ENCODE peak calls at places on chromosomes 5 and 9, in seven cellular contexts. I is GM12878, L is HepG2, X is SK-N-SH, N is GM12891, T is K562, B is H1. J is an unnamed sample.

GRCh38 chr9:35273591-35273990 is 111.8 kb downstream of the UNC13B start:
- DNase-seq in I (no peak), L (no peak), X (no peak), N (no peak), T (no peak), B (no peak), J (no peak)

GRCh38 chr5:169599451-169599850 is 15.9 kb downstream of the SPDL1 start:
- DNase-seq in I (no peak), L (no peak), X (no peak), N (no peak), T (no peak), B (no peak), J (no peak)

GRCh38 chr5:143001764-143002351 is 231.7 kb downstream of the ARHGAP26 start:
- DNase-seq in I (no peak), L (no peak), X (no peak), N (no peak), T (no peak), B (no peak), J (no peak)

GRCh38 chr9:109297899-109298298 is 23.0 kb downstream of the EPB41L4B start:
- DNase-seq in I (no peak), L (no peak), X (no peak), N (no peak), T (no peak), B (no peak), J (no peak)

GRCh38 chr5:80963966-80964481 is 3.9 kb downstream of the RASGRF2 start:
- DNase-seq in I (no peak), L (no peak), X (no peak), N (no peak), T (no peak), B (no peak), J (no peak)

GRCh38 chr5:143402464-143403356 is 776 bp downstream of the NR3C1 start:
- DNase-seq in I (no peak), L (peak; percentile 34), X (peak; percentile 71), N (no peak), T (peak; percentile 56), B (no peak), J (no peak)

GRCh38 chr5:2140501-2140900 is 257.8 kb upstream of the IRX4 start:
- DNase-seq in I (no peak), L (no peak), X (no peak), N (no peak), T (no peak), B (no peak), J (no peak)

GRCh38 chr5:5141625-5142527 is 1.7 kb downstream of the ADAMTS16 start:
- DNase-seq in I (no peak), L (peak; percentile 55), X (peak; percentile 53), N (no peak), T (peak; percentile 53), B (no peak), J (no peak)

GRCh38 chr5:162593881-162594280 is 526.3 kb downstream of the GABRG2 start:
- DNase-seq in I (no peak), L (no peak), X (peak; percentile 9), N (no peak), T (no peak), B (no peak), J (no peak)

GRCh38 chr5:72412283-72413055 is 92.3 kb downstream of the PTCD2 start:
- DNase-seq in I (no peak), L (no peak), X (no peak), N (no peak), T (no peak), B (no peak), J (no peak)

GRCh38 chr5:61313960-61314681 is 17.9 kb upstream of the ZSWIM6 start:
- DNase-seq in I (no peak), L (no peak), X (no peak), N (no peak), T (no peak), B (no peak), J (no peak)

GRCh38 chr9:99057665-99058625 is 47.0 kb upstream of the TGFBR1 start:
- DNase-seq in I (peak; percentile 64), L (no peak), X (no peak), N (peak; percentile 44), T (peak; percentile 89), B (no peak), J (peak; percentile 34)

DNA sequence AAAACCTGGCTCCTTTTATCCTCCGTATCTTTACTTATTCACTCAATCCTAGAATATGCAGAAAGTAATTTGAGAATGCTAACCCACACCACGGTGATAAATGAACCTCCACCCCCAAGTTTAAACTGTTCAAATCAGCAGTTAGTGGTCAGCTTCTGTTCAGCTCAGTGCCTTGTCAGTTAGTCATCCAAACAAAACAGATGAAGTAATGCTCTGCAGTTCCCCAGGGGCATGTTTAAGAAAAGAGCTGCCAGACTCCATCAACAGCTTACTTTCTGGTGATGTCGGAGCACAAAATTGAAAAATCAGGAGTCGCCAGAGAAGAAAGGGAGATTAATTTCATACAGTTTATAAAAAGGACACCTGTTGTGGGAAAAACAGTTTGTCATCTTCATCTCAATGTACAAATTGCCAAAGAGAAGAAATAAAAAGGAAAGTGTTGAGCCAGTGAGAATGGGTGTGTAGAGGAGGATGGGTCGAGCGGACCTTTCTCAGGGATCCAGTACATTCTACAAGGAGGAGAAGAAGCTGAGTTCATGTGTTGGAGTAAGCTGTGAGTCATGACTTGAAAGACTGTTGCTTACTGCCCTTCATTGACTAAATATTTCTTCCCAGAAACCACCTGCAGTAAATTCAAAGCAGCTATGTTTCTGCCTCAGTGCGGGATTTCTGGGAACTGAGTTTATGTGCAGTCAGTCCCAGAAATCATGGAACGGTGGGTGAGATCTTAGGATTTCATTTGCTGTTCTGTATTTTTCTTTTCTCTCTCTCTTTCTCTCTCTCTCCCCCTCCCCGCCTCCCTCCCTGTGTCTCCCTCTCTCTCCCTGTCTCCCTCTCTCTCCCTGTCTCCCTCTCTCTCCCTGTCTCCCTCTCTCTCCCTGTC is 13.7 kb downstream of the TRIO start:
- DNase-seq in I (peak; percentile 67), L (peak; percentile 34), X (peak; percentile 45), N (no peak), T (no peak), B (no peak), J (no peak)
- TF ChIP-seq TAF1 in I (peak; percentile 25), L (no peak), X (no peak), N (no peak), T (no peak), B (no peak), J (no peak)

DNA sequence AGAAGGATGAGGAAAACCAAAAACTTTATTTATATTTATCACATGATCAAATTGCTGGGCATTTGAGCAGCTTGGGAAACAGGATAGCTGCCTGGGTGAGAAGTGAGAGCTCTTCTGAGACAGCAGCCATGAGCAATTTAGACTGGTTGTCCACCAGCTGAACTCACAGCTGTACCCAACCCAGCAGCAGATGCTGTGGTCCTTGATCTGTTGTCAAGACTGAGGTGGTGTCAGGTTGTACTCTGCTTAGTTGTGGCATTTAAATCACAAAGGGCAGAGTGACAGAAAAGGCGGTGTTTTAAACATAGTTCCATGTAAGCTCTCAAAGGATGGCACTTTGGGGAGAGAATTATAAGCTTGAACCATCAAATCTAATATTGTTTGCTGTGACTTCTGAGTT is 117.9 kb upstream of the FER start:
- DNase-seq in I (no peak), L (no peak), X (no peak), N (no peak), T (no peak), B (no peak), J (no peak)
- TF ChIP-seq TAF1 in I (no peak), L (no peak), X (no peak), N (no peak), T (no peak), B (no peak), J (no peak)

GRCh38 chr9:93061260-93061751 is 2.8 kb downstream of the SUSD3 start:
- DNase-seq in I (no peak), L (no peak), X (no peak), N (no peak), T (no peak), B (no peak), J (no peak)

GRCh38 chr9:93060746-93061259 is 2.3 kb downstream of the SUSD3 start:
- DNase-seq in I (peak; percentile 40), L (no peak), X (no peak), N (no peak), T (peak; percentile 73), B (no peak), J (no peak)

GRCh38 chr9:93061791-93062299 is 3.3 kb downstream of the SUSD3 start:
- DNase-seq in I (peak; percentile 45), L (peak; percentile 92), X (no peak), N (no peak), T (peak; percentile 26), B (no peak), J (peak; percentile 56)

GRCh38 chr9:93064392-93065124 is 6.1 kb downstream of the SUSD3 start:
- DNase-seq in I (peak; percentile 94), L (no peak), X (no peak), N (peak; percentile 86), T (peak; percentile 69), B (no peak), J (peak; percentile 88)

GRCh38 chr9:93062364-93062763 is 3.9 kb downstream of the SUSD3 start:
- DNase-seq in I (no peak), L (no peak), X (no peak), N (no peak), T (no peak), B (no peak), J (no peak)
- TF ChIP-seq TAF1 in I (no peak), L (no peak), X (no peak), N (no peak), T (no peak), B (no peak), J (no peak)

DNA sequence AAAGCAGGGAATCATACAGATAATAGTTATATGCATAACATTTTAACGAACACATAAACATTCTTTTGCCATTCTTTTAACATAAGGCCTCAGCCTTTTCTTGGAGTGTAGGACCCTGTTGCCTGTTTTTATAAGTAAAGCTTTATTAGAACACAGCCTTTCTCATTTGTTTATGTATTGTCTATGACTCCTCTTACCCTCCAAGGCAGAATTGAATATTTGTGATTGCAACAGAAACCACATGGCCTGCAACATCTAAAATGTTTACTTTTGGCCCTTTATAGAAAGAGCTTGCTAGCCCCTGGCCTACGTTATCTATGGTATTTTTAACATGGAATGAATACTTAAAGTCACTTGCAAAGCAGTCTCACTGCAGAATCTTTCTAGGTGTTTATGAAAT is 2.6 kb downstream of the SLC31A1 start:
- DNase-seq in I (no peak), L (peak; percentile 27), X (no peak), N (no peak), T (no peak), B (no peak), J (no peak)
- TF ChIP-seq TAF1 in I (no peak), L (no peak), X (no peak), N (no peak), T (no peak), B (no peak), J (no peak)

DNA sequence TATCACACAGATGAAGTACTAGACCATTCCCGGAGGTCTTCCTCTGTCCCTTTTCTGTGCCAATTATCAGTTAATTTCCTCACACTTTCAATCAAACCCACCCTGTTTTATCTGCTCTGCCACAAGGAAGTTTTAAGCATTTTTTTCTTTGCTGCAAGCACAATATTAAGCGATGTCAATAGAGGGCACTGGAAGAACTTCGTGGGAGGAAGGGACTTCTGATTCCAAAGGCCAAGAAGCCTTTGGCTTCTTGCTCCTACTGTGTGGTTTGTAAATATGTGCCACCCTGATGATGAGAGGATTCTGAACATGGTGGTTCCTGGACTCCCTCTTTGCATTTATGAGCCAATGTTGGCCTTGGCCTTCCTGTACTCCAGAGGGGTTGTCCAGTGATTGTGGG is 1712.5 kb upstream of the C9orf72 start:
- DNase-seq in I (no peak), L (no peak), X (no peak), N (no peak), T (no peak), B (peak; percentile 15), J (no peak)
- TF ChIP-seq TAF1 in I (no peak), L (no peak), X (no peak), N (no peak), T (no peak), B (no peak), J (no peak)